ENCODE peak calls at places on chromosomes 12 and 14, in nine cellular contexts. B is fibroblast of pulmonary artery, P is A549, Z is astrocyte of the cerebellum, I is heart right ventricle, F is GM12865, O is heart left ventricle, G is testis, T is upper lobe of right lung. R is an unnamed sample.

GRCh38 chr12:26661399-26661798 is 171.6 kb downstream of the ITPR2 start:
- DNase-seq in B (no peak), P (no peak), Z (no peak), I (no peak), F (no peak), O (no peak), G (no peak), T (no peak), R (no peak)

GRCh38 chr12:58487280-58488141 is 432.8 kb downstream of the LRIG3 start:
- DNase-seq in B (peak), P (no peak), Z (peak), I (no peak), F (peak), O (no peak), G (no peak), T (no peak), R (no peak)

GRCh38 chr12:29726321-29726692 is 57.4 kb downstream of the TMTC1 start:
- DNase-seq in B (peak), P (no peak), Z (peak), I (no peak), F (no peak), O (no peak), G (no peak), T (no peak), R (no peak)

GRCh38 chr12:13959131-13959734 is 22.2 kb downstream of the GRIN2B start:
- DNase-seq in B (no peak), P (peak), Z (no peak), I (no peak), F (no peak), O (peak), G (no peak), T (no peak), R (no peak)

GRCh38 chr12:120538281-120539156 is 4.4 kb downstream of the RNF10 start:
- DNase-seq in B (peak), P (peak), Z (peak), I (peak), F (peak), O (peak), G (no peak), T (no peak), R (no peak)

GRCh38 chr12:124758266-124759200 is 105.1 kb downstream of the SCARB1 start:
- DNase-seq in B (no peak), P (no peak), Z (no peak), I (no peak), F (no peak), O (no peak), G (no peak), T (no peak), R (no peak)

GRCh38 chr12:13534645-13535398 is 338.3 kb downstream of the EMP1 start:
- DNase-seq in B (peak), P (peak), Z (peak), I (peak), F (peak), O (peak), G (peak), T (peak), R (peak)

GRCh38 chr12:85872497-85873091 is 1.5 kb upstream of the NTS start:
- DNase-seq in B (peak), P (peak), Z (peak), I (no peak), F (peak), O (no peak), G (no peak), T (no peak), R (no peak)

GRCh38 chr14:104437703-104438102 is 141.9 kb upstream of the C14orf180 start:
- DNase-seq in B (no peak), P (no peak), Z (no peak), I (no peak), F (no peak), O (no peak), G (no peak), T (peak), R (no peak)

GRCh38 chr14:29243355-29243754 is 476.8 kb downstream of the FOXG1 start:
- DNase-seq in B (peak), P (no peak), Z (peak), I (no peak), F (no peak), O (no peak), G (no peak), T (no peak), R (no peak)

GRCh38 chr14:45145214-45145613 is 9.5 kb downstream of the FANCM start:
- DNase-seq in B (no peak), P (no peak), Z (no peak), I (no peak), F (peak), O (no peak), G (no peak), T (no peak), R (no peak)

GRCh38 chr12:116293687-116294463 is 16.4 kb upstream of the MED13L start:
- DNase-seq in B (no peak), P (no peak), Z (no peak), I (no peak), F (no peak), O (no peak), G (no peak), T (no peak), R (no peak)

GRCh38 chr12:92608418-92609091 is 94.2 kb upstream of the PLEKHG7 start:
- DNase-seq in B (peak), P (peak), Z (no peak), I (no peak), F (peak), O (no peak), G (no peak), T (no peak), R (no peak)

GRCh38 chr12:123063535-123063934 is 83.1 kb downstream of the ARL6IP4 start:
- DNase-seq in B (peak), P (peak), Z (no peak), I (no peak), F (peak), O (no peak), G (no peak), T (no peak), R (no peak)
- TF ChIP-seq CTCF in B (peak), P (no peak), Z (peak), I (peak), F (peak), O (no peak), G (no peak), T (peak), R (no peak)

DNA sequence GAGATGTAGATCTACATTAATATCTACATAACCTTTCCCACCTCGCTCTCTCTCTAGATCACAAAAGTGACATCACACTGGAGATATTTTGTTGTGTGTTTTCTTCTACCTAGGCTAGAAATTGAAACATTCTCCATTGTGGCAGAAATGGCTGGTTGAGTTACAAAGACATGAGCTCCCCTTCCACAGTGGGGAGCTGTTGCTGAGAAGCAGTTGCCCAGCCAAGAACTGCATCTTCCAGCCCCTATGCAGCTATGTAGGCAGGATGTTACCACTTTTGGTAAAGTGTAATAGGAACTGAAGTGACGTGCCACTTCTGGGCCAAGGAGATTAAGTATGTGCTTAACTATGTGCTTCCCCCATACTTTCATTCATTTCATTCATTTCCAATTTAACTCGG is 138.7 kb upstream of the E2F7 start:
- DNase-seq in B (peak), P (no peak), Z (no peak), I (no peak), F (peak), O (no peak), G (no peak), T (no peak), R (no peak)
- TF ChIP-seq CTCF in B (peak), P (no peak), Z (no peak), I (peak), F (no peak), O (no peak), G (no peak), T (no peak), R (no peak)

GRCh38 chr12:62210422-62210821 is 49.8 kb upstream of the USP15 start:
- DNase-seq in B (peak), P (peak), Z (peak), I (no peak), F (peak), O (no peak), G (peak), T (no peak), R (no peak)
- TF ChIP-seq CTCF in B (peak), P (peak), Z (peak), I (peak), F (peak), O (peak), G (peak), T (peak), R (peak)

GRCh38 chr12:114013601-114014345 is 47.6 kb upstream of the RBM19 start:
- DNase-seq in B (peak), P (peak), Z (no peak), I (no peak), F (peak), O (no peak), G (no peak), T (no peak), R (no peak)
- TF ChIP-seq CTCF in B (peak), P (peak), Z (peak), I (peak), F (no peak), O (no peak), G (no peak), T (no peak), R (peak)

DNA sequence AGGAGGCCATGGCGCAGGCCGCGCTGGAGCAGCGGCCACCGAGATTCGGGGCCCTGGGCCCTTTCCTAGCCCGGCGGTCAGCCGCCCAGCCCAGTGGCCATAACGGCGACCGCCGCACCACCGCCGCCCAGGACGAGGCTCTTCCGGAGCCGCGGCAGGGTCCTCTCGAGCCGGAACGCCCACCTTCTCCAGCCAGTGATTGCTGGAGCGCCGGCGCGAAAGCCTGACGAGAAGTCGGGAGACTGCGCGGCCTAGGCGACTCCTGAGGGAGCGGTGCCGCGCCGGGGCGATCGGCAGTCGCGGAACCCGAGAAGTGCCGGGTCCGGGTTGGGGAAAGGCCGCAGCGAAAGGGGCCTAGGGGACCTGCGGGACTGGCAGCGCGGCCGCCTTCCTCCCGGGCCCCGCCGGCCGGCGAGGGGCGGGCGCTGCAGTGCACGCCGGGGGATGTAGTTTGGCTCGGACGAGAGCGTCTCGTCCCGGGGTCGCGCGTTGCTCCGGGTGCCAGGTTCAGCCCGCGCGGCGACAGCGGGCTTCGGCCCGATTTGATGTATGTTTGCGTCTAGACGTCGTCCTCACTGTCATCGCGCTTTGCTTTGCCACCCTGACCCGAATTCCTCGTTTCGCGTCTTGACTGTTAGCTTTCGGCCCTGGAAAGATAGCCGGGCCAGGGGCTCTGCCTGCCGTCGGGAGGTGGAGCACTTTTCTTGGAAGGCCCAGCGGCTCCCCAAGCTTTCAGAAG is at the start of gene VTI1B:
- DNase-seq in B (peak), P (peak), Z (peak), I (peak), F (peak), O (peak), G (peak), T (peak), R (peak)
- TF ChIP-seq CTCF in B (peak), P (peak), Z (peak), I (peak), F (no peak), O (no peak), G (no peak), T (no peak), R (no peak)

GRCh38 chr14:60721331-60722162 is 2.6 kb downstream of the SIX4 start:
- DNase-seq in B (peak), P (peak), Z (no peak), I (peak), F (peak), O (no peak), G (peak), T (peak), R (peak)
- TF ChIP-seq CTCF in B (peak), P (peak), Z (peak), I (peak), F (no peak), O (no peak), G (no peak), T (peak), R (peak)

DNA sequence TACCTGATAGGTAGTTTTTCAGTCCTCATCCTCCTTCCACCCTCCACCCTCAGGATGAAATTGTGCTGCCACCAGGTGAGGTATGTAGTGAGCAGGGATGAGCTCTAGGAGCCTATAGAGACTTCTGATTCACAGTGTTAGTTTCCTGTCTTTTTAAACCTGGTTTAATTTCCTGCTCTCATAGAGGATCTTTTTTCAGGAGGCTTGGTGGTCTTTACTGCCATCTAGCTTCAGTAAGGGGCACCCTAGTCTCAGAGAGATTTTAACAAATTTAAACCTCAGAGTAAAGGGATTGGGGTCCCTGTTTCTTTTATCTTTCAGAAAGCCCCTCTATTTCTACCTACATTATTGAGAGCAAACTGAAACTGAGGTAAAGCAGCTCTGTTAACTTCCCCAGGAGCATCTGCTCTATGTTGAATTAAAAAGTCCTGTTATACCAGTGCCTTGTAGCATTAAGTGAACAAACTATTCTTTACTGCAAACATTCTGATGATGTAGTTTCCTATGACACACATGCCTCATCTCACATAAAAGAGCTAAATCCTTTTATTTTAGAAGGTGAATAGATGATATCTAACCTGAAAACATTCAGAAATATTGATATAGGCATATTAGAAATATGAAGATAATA is 172.2 kb upstream of the DDHD1 start:
- DNase-seq in B (peak), P (no peak), Z (no peak), I (no peak), F (peak), O (no peak), G (no peak), T (no peak), R (no peak)
- TF ChIP-seq CTCF in B (peak), P (no peak), Z (peak), I (peak), F (peak), O (no peak), G (no peak), T (peak), R (no peak)

DNA sequence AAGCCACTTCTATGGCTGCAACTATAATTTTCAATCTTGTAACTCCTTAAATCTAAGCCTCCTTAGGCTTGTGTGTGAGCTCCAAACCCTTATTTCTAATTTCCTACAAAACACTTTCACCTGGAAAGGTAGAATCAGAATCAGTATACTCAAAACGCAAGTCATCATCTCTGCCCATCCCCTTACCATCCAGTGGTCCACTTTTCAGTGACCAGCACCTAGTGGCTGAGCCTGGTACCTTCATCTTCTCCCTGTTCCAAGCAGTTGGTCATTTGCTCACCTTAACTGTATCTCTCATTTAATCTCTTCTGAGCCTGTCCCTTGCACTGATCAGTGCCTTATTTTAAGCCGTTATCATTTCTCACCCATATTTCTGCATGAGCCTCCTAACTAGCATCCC is 107.9 kb downstream of the PPM1H start:
- DNase-seq in B (no peak), P (peak), Z (no peak), I (no peak), F (no peak), O (no peak), G (no peak), T (no peak), R (no peak)
- TF ChIP-seq CTCF in B (no peak), P (no peak), Z (peak), I (no peak), F (no peak), O (no peak), G (no peak), T (no peak), R (no peak)

DNA sequence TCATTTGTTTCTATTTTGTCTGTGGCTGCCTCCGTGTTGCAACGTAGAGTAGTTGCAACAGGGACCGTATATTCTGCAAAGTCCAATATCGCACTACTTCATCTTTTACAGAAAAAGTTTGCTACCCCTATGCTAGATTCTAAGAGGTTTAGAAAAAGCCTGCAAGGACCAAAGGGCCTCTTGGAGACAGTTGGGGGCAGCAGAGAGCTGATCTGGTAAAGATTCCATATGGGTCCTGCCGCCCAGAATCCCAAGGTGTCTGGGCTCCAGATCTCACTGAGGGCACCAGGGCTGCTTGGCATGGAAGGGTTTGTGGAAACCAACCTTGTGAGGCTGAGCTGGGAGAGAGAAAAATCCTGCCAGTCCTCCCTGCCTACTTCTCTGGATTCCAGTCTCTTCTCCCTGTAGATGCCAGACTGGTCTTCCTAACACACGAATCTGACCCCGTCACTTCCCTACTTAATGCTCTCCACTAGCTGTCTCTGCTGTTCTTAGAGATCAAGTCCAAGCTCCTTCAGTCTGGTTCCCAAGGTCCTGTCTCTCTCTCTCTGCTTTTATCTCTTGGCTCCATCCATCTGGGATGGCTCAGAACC is 74.6 kb downstream of the GLRX5 start:
- DNase-seq in B (peak), P (peak), Z (no peak), I (no peak), F (peak), O (no peak), G (peak), T (no peak), R (no peak)
- TF ChIP-seq CTCF in B (peak), P (peak), Z (peak), I (peak), F (peak), O (peak), G (no peak), T (peak), R (peak)